ENCODE peak calls at places on chromosomes 5 and 9, in ten cellular contexts. One of them, this sample, is unnamed.

GRCh38 chr5:168995024-168995423 is 305.9 kb downstream of the SLIT3 start:
- DNase-seq in testis: no peak
- DNase-seq in foreskin fibroblast: no peak
- DNase-seq in A673: no peak
- DNase-seq in osteoblast: no peak
- DNase-seq in epithelial cell of proximal tubule: no peak
- DNase-seq in gastrocnemius medialis: no peak
- DNase-seq in Caco-2: no peak
- DNase-seq in A549: peak
- DNase-seq in left lung: no peak
- DNase-seq in this sample: no peak

GRCh38 chr5:142178651-142179050 is 70.1 kb downstream of the NDFIP1 start:
- DNase-seq in testis: no peak
- DNase-seq in foreskin fibroblast: no peak
- DNase-seq in A673: no peak
- DNase-seq in osteoblast: no peak
- DNase-seq in epithelial cell of proximal tubule: no peak
- DNase-seq in gastrocnemius medialis: no peak
- DNase-seq in Caco-2: no peak
- DNase-seq in A549: no peak
- DNase-seq in left lung: no peak
- DNase-seq in this sample: no peak

GRCh38 chr9:104971521-104971920 is 43.6 kb upstream of the ABCA1 start:
- DNase-seq in testis: no peak
- DNase-seq in foreskin fibroblast: no peak
- DNase-seq in A673: no peak
- DNase-seq in osteoblast: no peak
- DNase-seq in epithelial cell of proximal tubule: no peak
- DNase-seq in gastrocnemius medialis: no peak
- DNase-seq in Caco-2: no peak
- DNase-seq in A549: no peak
- DNase-seq in left lung: no peak
- DNase-seq in this sample: no peak

GRCh38 chr5:59586811-59587340 is 306.6 kb downstream of the PDE4D start:
- DNase-seq in testis: no peak
- DNase-seq in foreskin fibroblast: no peak
- DNase-seq in A673: no peak
- DNase-seq in osteoblast: no peak
- DNase-seq in epithelial cell of proximal tubule: no peak
- DNase-seq in gastrocnemius medialis: no peak
- DNase-seq in Caco-2: no peak
- DNase-seq in A549: no peak
- DNase-seq in left lung: no peak
- DNase-seq in this sample: no peak

GRCh38 chr5:79255786-79256557 is 20.0 kb downstream of the JMY start:
- DNase-seq in testis: peak
- DNase-seq in foreskin fibroblast: no peak
- DNase-seq in A673: peak
- DNase-seq in osteoblast: peak
- DNase-seq in epithelial cell of proximal tubule: no peak
- DNase-seq in gastrocnemius medialis: no peak
- DNase-seq in Caco-2: peak
- DNase-seq in A549: peak
- DNase-seq in left lung: no peak
- DNase-seq in this sample: peak

GRCh38 chr5:13472834-13473233 is 471.7 kb downstream of the DNAH5 start:
- DNase-seq in testis: no peak
- DNase-seq in foreskin fibroblast: no peak
- DNase-seq in A673: no peak
- DNase-seq in osteoblast: no peak
- DNase-seq in epithelial cell of proximal tubule: no peak
- DNase-seq in gastrocnemius medialis: no peak
- DNase-seq in Caco-2: no peak
- DNase-seq in A549: no peak
- DNase-seq in left lung: no peak
- DNase-seq in this sample: no peak

GRCh38 chr5:151315998-151316597 is 12.5 kb upstream of the SLC36A3 start:
- DNase-seq in testis: peak
- DNase-seq in foreskin fibroblast: peak
- DNase-seq in A673: peak
- DNase-seq in osteoblast: peak
- DNase-seq in epithelial cell of proximal tubule: no peak
- DNase-seq in gastrocnemius medialis: peak
- DNase-seq in Caco-2: peak
- DNase-seq in A549: peak
- DNase-seq in left lung: peak
- DNase-seq in this sample: peak

GRCh38 chr5:158840193-158840592 is 259.5 kb downstream of the EBF1 start:
- DNase-seq in testis: no peak
- DNase-seq in foreskin fibroblast: peak
- DNase-seq in A673: no peak
- DNase-seq in osteoblast: peak
- DNase-seq in epithelial cell of proximal tubule: no peak
- DNase-seq in gastrocnemius medialis: no peak
- DNase-seq in Caco-2: no peak
- DNase-seq in A549: no peak
- DNase-seq in left lung: no peak
- DNase-seq in this sample: peak

GRCh38 chr5:1029945-1030625 is 21.5 kb downstream of the NKD2 start:
- DNase-seq in testis: no peak
- DNase-seq in foreskin fibroblast: no peak
- DNase-seq in A673: no peak
- DNase-seq in osteoblast: peak
- DNase-seq in epithelial cell of proximal tubule: no peak
- DNase-seq in gastrocnemius medialis: no peak
- DNase-seq in Caco-2: no peak
- DNase-seq in A549: no peak
- DNase-seq in left lung: no peak
- DNase-seq in this sample: no peak

GRCh38 chr9:28301281-28301680 is 728.0 kb upstream of the C9orf72 start:
- DNase-seq in testis: no peak
- DNase-seq in foreskin fibroblast: no peak
- DNase-seq in A673: no peak
- DNase-seq in osteoblast: no peak
- DNase-seq in epithelial cell of proximal tubule: no peak
- DNase-seq in gastrocnemius medialis: no peak
- DNase-seq in Caco-2: no peak
- DNase-seq in A549: no peak
- DNase-seq in left lung: no peak
- DNase-seq in this sample: no peak

GRCh38 chr5:126267435-126267834 is 155.8 kb upstream of the GRAMD2B start:
- DNase-seq in testis: no peak
- DNase-seq in foreskin fibroblast: no peak
- DNase-seq in A673: no peak
- DNase-seq in osteoblast: no peak
- DNase-seq in epithelial cell of proximal tubule: no peak
- DNase-seq in gastrocnemius medialis: no peak
- DNase-seq in Caco-2: no peak
- DNase-seq in A549: no peak
- DNase-seq in left lung: no peak
- DNase-seq in this sample: no peak

GRCh38 chr5:17178316-17178715 is 39.1 kb upstream of the BASP1 start:
- DNase-seq in testis: no peak
- DNase-seq in foreskin fibroblast: no peak
- DNase-seq in A673: no peak
- DNase-seq in osteoblast: no peak
- DNase-seq in epithelial cell of proximal tubule: no peak
- DNase-seq in gastrocnemius medialis: no peak
- DNase-seq in Caco-2: no peak
- DNase-seq in A549: no peak
- DNase-seq in left lung: no peak
- DNase-seq in this sample: no peak

GRCh38 chr5:176779537-176779936 is 30.8 kb upstream of the UNC5A start:
- DNase-seq in testis: no peak
- DNase-seq in foreskin fibroblast: no peak
- DNase-seq in A673: no peak
- DNase-seq in osteoblast: peak
- DNase-seq in epithelial cell of proximal tubule: no peak
- DNase-seq in gastrocnemius medialis: no peak
- DNase-seq in Caco-2: no peak
- DNase-seq in A549: no peak
- DNase-seq in left lung: peak
- DNase-seq in this sample: no peak

GRCh38 chr5:38607396-38607795 is 51.0 kb upstream of the LIFR start:
- DNase-seq in testis: no peak
- DNase-seq in foreskin fibroblast: peak
- DNase-seq in A673: no peak
- DNase-seq in osteoblast: peak
- DNase-seq in epithelial cell of proximal tubule: peak
- DNase-seq in gastrocnemius medialis: peak
- DNase-seq in Caco-2: peak
- DNase-seq in A549: peak
- DNase-seq in left lung: no peak
- DNase-seq in this sample: peak

GRCh38 chr9:93569775-93570174 is 6.6 kb upstream of the PHF2 start:
- DNase-seq in testis: no peak
- DNase-seq in foreskin fibroblast: no peak
- DNase-seq in A673: no peak
- DNase-seq in osteoblast: no peak
- DNase-seq in epithelial cell of proximal tubule: no peak
- DNase-seq in gastrocnemius medialis: no peak
- DNase-seq in Caco-2: no peak
- DNase-seq in A549: no peak
- DNase-seq in left lung: no peak
- DNase-seq in this sample: no peak

GRCh38 chr9:93566408-93567270 is 9.7 kb upstream of the PHF2 start:
- DNase-seq in testis: peak
- DNase-seq in foreskin fibroblast: peak
- DNase-seq in A673: peak
- DNase-seq in osteoblast: peak
- DNase-seq in epithelial cell of proximal tubule: peak
- DNase-seq in gastrocnemius medialis: peak
- DNase-seq in Caco-2: peak
- DNase-seq in A549: peak
- DNase-seq in left lung: peak
- DNase-seq in this sample: peak

GRCh38 chr9:93568169-93568568 is 8.2 kb upstream of the PHF2 start:
- DNase-seq in testis: no peak
- DNase-seq in foreskin fibroblast: no peak
- DNase-seq in A673: no peak
- DNase-seq in osteoblast: peak
- DNase-seq in epithelial cell of proximal tubule: no peak
- DNase-seq in gastrocnemius medialis: no peak
- DNase-seq in Caco-2: no peak
- DNase-seq in A549: no peak
- DNase-seq in left lung: no peak
- DNase-seq in this sample: no peak

GRCh38 chr9:93565089-93565488 is 11.3 kb upstream of the PHF2 start:
- DNase-seq in testis: no peak
- DNase-seq in foreskin fibroblast: no peak
- DNase-seq in A673: no peak
- DNase-seq in osteoblast: no peak
- DNase-seq in epithelial cell of proximal tubule: no peak
- DNase-seq in gastrocnemius medialis: no peak
- DNase-seq in Caco-2: no peak
- DNase-seq in A549: no peak
- DNase-seq in left lung: no peak
- DNase-seq in this sample: no peak

GRCh38 chr9:93567271-93567959 is 9.0 kb upstream of the PHF2 start:
- DNase-seq in testis: peak
- DNase-seq in foreskin fibroblast: no peak
- DNase-seq in A673: no peak
- DNase-seq in osteoblast: peak
- DNase-seq in epithelial cell of proximal tubule: no peak
- DNase-seq in gastrocnemius medialis: no peak
- DNase-seq in Caco-2: no peak
- DNase-seq in A549: no peak
- DNase-seq in left lung: no peak
- DNase-seq in this sample: no peak
- TF ChIP-seq CTCF in testis: no peak
- TF ChIP-seq CTCF in foreskin fibroblast: no peak
- TF ChIP-seq CTCF in A673: no peak
- TF ChIP-seq CTCF in osteoblast: no peak
- TF ChIP-seq CTCF in epithelial cell of proximal tubule: no peak
- TF ChIP-seq CTCF in gastrocnemius medialis: no peak
- TF ChIP-seq CTCF in Caco-2: no peak
- TF ChIP-seq CTCF in A549: no peak
- TF ChIP-seq CTCF in left lung: no peak
- TF ChIP-seq CTCF in this sample: no peak

GRCh38 chr9:91945277-91946074 is 4.6 kb downstream of the ROR2 start:
- DNase-seq in testis: peak
- DNase-seq in foreskin fibroblast: no peak
- DNase-seq in A673: peak
- DNase-seq in osteoblast: no peak
- DNase-seq in epithelial cell of proximal tubule: no peak
- DNase-seq in gastrocnemius medialis: no peak
- DNase-seq in Caco-2: no peak
- DNase-seq in A549: no peak
- DNase-seq in left lung: no peak
- DNase-seq in this sample: no peak
- H3K4me3 ChIP-seq in testis: no peak
- H3K4me3 ChIP-seq in foreskin fibroblast: no peak
- H3K4me3 ChIP-seq in A673: peak
- H3K4me3 ChIP-seq in osteoblast: no peak
- H3K4me3 ChIP-seq in epithelial cell of proximal tubule: no peak
- H3K4me3 ChIP-seq in gastrocnemius medialis: no peak
- H3K4me3 ChIP-seq in Caco-2: no peak
- H3K4me3 ChIP-seq in A549: no peak
- H3K4me3 ChIP-seq in left lung: no peak
- H3K4me3 ChIP-seq in this sample: no peak

DNA sequence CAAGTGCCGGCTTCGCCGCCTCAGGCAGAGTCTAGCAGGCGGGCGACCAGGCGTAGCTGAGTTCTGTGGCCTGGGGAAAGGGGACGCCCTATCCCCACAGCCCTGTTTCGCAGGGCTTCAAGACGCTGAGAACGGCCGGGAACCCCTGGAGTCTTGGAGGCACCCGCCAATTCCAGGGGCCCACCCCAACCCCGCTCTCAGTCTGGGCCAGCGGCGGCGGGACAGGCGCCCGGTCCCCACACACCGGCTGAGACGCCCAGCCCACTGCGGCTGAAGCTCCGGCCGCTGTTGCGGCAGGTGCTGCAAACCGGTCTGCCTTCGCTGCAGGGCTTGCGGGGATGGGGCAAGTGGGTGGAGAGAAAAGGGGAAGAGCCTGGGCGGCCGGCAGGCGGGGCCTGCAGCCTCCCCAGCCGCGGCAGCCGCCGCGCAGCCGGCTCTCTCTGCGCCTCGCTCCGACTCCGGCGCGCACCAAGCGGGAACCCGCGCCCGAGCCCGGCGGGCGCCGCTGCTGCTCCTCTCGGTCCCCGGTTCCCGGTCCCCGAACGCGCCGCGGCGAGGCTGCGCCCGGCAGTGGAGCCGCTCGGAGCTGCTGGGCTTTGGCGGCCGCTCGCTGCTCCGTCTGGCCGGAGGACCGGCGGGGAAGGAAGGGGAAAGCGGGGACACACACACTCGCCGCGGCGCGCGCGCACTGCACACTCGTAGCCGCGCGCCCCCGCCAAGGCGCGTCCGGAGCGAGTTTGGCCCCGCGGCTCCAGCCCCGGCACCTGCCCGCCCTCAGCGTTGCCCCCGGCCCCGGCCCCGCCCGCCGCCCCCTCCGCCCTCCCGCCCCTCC is at the start of gene PIP5K1B:
- DNase-seq in testis: peak
- DNase-seq in foreskin fibroblast: peak
- DNase-seq in A673: peak
- DNase-seq in osteoblast: peak
- DNase-seq in epithelial cell of proximal tubule: no peak
- DNase-seq in gastrocnemius medialis: peak
- DNase-seq in Caco-2: peak
- DNase-seq in A549: peak
- DNase-seq in left lung: peak
- DNase-seq in this sample: peak
- TF ChIP-seq CTCF in testis: no peak
- TF ChIP-seq CTCF in foreskin fibroblast: no peak
- TF ChIP-seq CTCF in A673: no peak
- TF ChIP-seq CTCF in osteoblast: no peak
- TF ChIP-seq CTCF in epithelial cell of proximal tubule: no peak
- TF ChIP-seq CTCF in gastrocnemius medialis: peak
- TF ChIP-seq CTCF in Caco-2: peak
- TF ChIP-seq CTCF in A549: no peak
- TF ChIP-seq CTCF in left lung: no peak
- TF ChIP-seq CTCF in this sample: no peak

GRCh38 chr5:2496126-2496525 is 255.4 kb downstream of the IRX2 start:
- DNase-seq in testis: no peak
- DNase-seq in foreskin fibroblast: no peak
- DNase-seq in A673: no peak
- DNase-seq in osteoblast: no peak
- DNase-seq in epithelial cell of proximal tubule: no peak
- DNase-seq in gastrocnemius medialis: no peak
- DNase-seq in Caco-2: no peak
- DNase-seq in A549: no peak
- DNase-seq in left lung: no peak
- DNase-seq in this sample: no peak
- H3K4me3 ChIP-seq in testis: no peak
- H3K4me3 ChIP-seq in foreskin fibroblast: no peak
- H3K4me3 ChIP-seq in A673: no peak
- H3K4me3 ChIP-seq in osteoblast: no peak
- H3K4me3 ChIP-seq in epithelial cell of proximal tubule: no peak
- H3K4me3 ChIP-seq in gastrocnemius medialis: no peak
- H3K4me3 ChIP-seq in Caco-2: no peak
- H3K4me3 ChIP-seq in A549: no peak
- H3K4me3 ChIP-seq in left lung: no peak
- H3K4me3 ChIP-seq in this sample: no peak

This sample was measured in cardiac fibroblast.